ENCODE peak calls at places on chromosomes 11 and 22, in nine cellular contexts. V, J, R, Y, S, F, D, G and N are unnamed samples.

GRCh38 chr11:11143849-11144248 is 209.2 kb downstream of the CSNK2A3 start:
- DNase-seq in V (no peak), J (no peak), R (no peak), Y (no peak), S (no peak), F (no peak), D (no peak), G (no peak), N (no peak)

GRCh38 chr11:125770583-125770982 is 8.0 kb downstream of the PATE2 start:
- DNase-seq in V (no peak), J (no peak), R (no peak), Y (no peak), S (no peak), F (no peak), D (no peak), G (no peak), N (no peak)

GRCh38 chr11:48193876-48194275 is 22.7 kb upstream of the OR4B1 start:
- DNase-seq in V (no peak), J (no peak), R (no peak), Y (no peak), S (no peak), F (no peak), D (no peak), G (no peak), N (peak)

GRCh38 chr11:66863428-66864125 is 6.7 kb downstream of the LRFN4 start:
- DNase-seq in V (no peak), J (no peak), R (peak), Y (no peak), S (no peak), F (no peak), D (no peak), G (no peak), N (no peak)

GRCh38 chr22:49525366-49525765 is 302.3 kb downstream of the BRD1 start:
- DNase-seq in V (no peak), J (no peak), R (no peak), Y (no peak), S (no peak), F (no peak), D (no peak), G (no peak), N (no peak)

GRCh38 chr11:9777525-9777924 is 113.6 kb downstream of the SWAP70 start:
- DNase-seq in V (no peak), J (no peak), R (no peak), Y (no peak), S (no peak), F (no peak), D (no peak), G (no peak), N (no peak)

GRCh38 chr11:57083641-57084385 is 95.1 kb downstream of the OR5AK2 start:
- DNase-seq in V (no peak), J (no peak), R (no peak), Y (no peak), S (no peak), F (no peak), D (no peak), G (no peak), N (no peak)

GRCh38 chr11:86589856-86590589 is 82.4 kb downstream of the ME3 start:
- DNase-seq in V (no peak), J (no peak), R (no peak), Y (no peak), S (no peak), F (no peak), D (no peak), G (no peak), N (no peak)

GRCh38 chr22:44795701-44796630 is 43.6 kb downstream of the ARHGAP8 start:
- DNase-seq in V (no peak), J (no peak), R (peak), Y (no peak), S (no peak), F (no peak), D (no peak), G (no peak), N (no peak)

GRCh38 chr11:104956528-104956927 is 11.8 kb downstream of the CASP4 start:
- DNase-seq in V (no peak), J (no peak), R (no peak), Y (no peak), S (no peak), F (no peak), D (peak), G (no peak), N (no peak)

GRCh38 chr11:13010737-13011342 is 1.7 kb downstream of the RASSF10 start:
- DNase-seq in V (no peak), J (peak), R (peak), Y (no peak), S (no peak), F (no peak), D (peak), G (no peak), N (no peak)

GRCh38 chr11:129286813-129287212 is 88.8 kb upstream of the BARX2 start:
- DNase-seq in V (no peak), J (no peak), R (no peak), Y (no peak), S (no peak), F (no peak), D (no peak), G (no peak), N (no peak)

GRCh38 chr11:6611092-6612007 is 666 bp downstream of the TAF10 start:
- DNase-seq in V (peak), J (peak), R (peak), Y (no peak), S (peak), F (peak), D (peak), G (peak), N (no peak)

GRCh38 chr22:28600546-28601143 is 79.0 kb downstream of the TTC28 start:
- DNase-seq in V (no peak), J (no peak), R (no peak), Y (no peak), S (no peak), F (no peak), D (peak), G (no peak), N (peak)

GRCh38 chr11:114134870-114135269 is 75.4 kb downstream of the ZBTB16 start:
- DNase-seq in V (no peak), J (no peak), R (no peak), Y (no peak), S (no peak), F (no peak), D (peak), G (no peak), N (no peak)

GRCh38 chr22:42909363-42910058 is 52.4 kb upstream of the ARFGAP3 start:
- DNase-seq in V (no peak), J (no peak), R (no peak), Y (no peak), S (no peak), F (no peak), D (no peak), G (no peak), N (no peak)

GRCh38 chr22:35622132-35622913 is 5.2 kb upstream of the MB start:
- DNase-seq in V (peak), J (peak), R (peak), Y (no peak), S (peak), F (no peak), D (no peak), G (peak), N (no peak)

GRCh38 chr11:67352546-67353316 is 615 bp downstream of the POLD4 start:
- DNase-seq in V (peak), J (peak), R (peak), Y (no peak), S (peak), F (peak), D (no peak), G (peak), N (no peak)

GRCh38 chr22:46830841-46831240 is 68.4 kb downstream of the TBC1D22A start:
- DNase-seq in V (no peak), J (no peak), R (no peak), Y (no peak), S (no peak), F (no peak), D (no peak), G (no peak), N (no peak)

GRCh38 chr22:46815896-46816721 is 53.7 kb downstream of the TBC1D22A start:
- DNase-seq in V (no peak), J (peak), R (peak), Y (no peak), S (no peak), F (no peak), D (peak), G (no peak), N (no peak)

GRCh38 chr11:61913699-61914395 is 3.5 kb downstream of the RAB3IL1 start:
- DNase-seq in V (peak), J (no peak), R (no peak), Y (no peak), S (peak), F (no peak), D (no peak), G (no peak), N (no peak)

GRCh38 chr22:49099496-49100124 is 728.1 kb downstream of the BRD1 start:
- DNase-seq in V (no peak), J (no peak), R (peak), Y (no peak), S (no peak), F (no peak), D (no peak), G (no peak), N (no peak)

GRCh38 chr11:70400643-70401042 is 2.3 kb downstream of the CTTN start:
- DNase-seq in V (no peak), J (no peak), R (no peak), Y (no peak), S (no peak), F (no peak), D (no peak), G (no peak), N (no peak)

GRCh38 chr22:45218974-45219373 is 21.7 kb downstream of the KIAA0930 start:
- DNase-seq in V (no peak), J (no peak), R (no peak), Y (no peak), S (no peak), F (no peak), D (no peak), G (no peak), N (no peak)

GRCh38 chr11:24386551-24387404 is 110.1 kb upstream of the LUZP2 start:
- DNase-seq in V (no peak), J (no peak), R (no peak), Y (no peak), S (no peak), F (no peak), D (peak), G (no peak), N (peak)

GRCh38 chr22:46240917-46241316 is 9.2 kb downstream of the CDPF1 start:
- DNase-seq in V (peak), J (no peak), R (no peak), Y (no peak), S (no peak), F (no peak), D (no peak), G (no peak), N (no peak)

GRCh38 chr11:44258190-44258489 is 51.8 kb downstream of the ALX4 start:
- DNase-seq in V (no peak), J (no peak), R (no peak), Y (no peak), S (no peak), F (no peak), D (peak), G (no peak), N (no peak)

GRCh38 chr11:6413791-6414231 is 5.1 kb downstream of the APBB1 start:
- DNase-seq in V (no peak), J (no peak), R (no peak), Y (no peak), S (no peak), F (no peak), D (no peak), G (no peak), N (no peak)

GRCh38 chr11:117932426-117932825 is 3.2 kb upstream of the TMPRSS13 start:
- DNase-seq in V (peak), J (no peak), R (peak), Y (no peak), S (peak), F (no peak), D (no peak), G (no peak), N (no peak)

GRCh38 chr11:122155765-122156527 is 39.9 kb upstream of the BLID start:
- DNase-seq in V (no peak), J (no peak), R (no peak), Y (no peak), S (no peak), F (no peak), D (peak), G (no peak), N (no peak)

GRCh38 chr22:45903355-45904149 is 73.4 kb downstream of the WNT7B start:
- DNase-seq in V (no peak), J (peak), R (no peak), Y (no peak), S (no peak), F (no peak), D (peak), G (no peak), N (peak)

GRCh38 chr11:2927851-2928604 is 1.2 kb downstream of the PHLDA2 start:
- DNase-seq in V (no peak), J (no peak), R (peak), Y (no peak), S (no peak), F (no peak), D (peak), G (peak), N (no peak)

GRCh38 chr22:40723396-40723933 is 44.2 kb downstream of the MCHR1 start:
- DNase-seq in V (no peak), J (no peak), R (peak), Y (no peak), S (no peak), F (no peak), D (no peak), G (no peak), N (no peak)

GRCh38 chr22:40728731-40729189 is 49.5 kb downstream of the MCHR1 start:
- DNase-seq in V (peak), J (no peak), R (no peak), Y (no peak), S (no peak), F (no peak), D (peak), G (no peak), N (no peak)

GRCh38 chr22:40729284-40729683 is 50.0 kb downstream of the MCHR1 start:
- DNase-seq in V (no peak), J (no peak), R (no peak), Y (no peak), S (no peak), F (no peak), D (no peak), G (no peak), N (no peak)

GRCh38 chr22:40732996-40733292 is 53.7 kb downstream of the MCHR1 start:
- DNase-seq in V (no peak), J (no peak), R (no peak), Y (no peak), S (no peak), F (no peak), D (no peak), G (no peak), N (no peak)

GRCh38 chr22:40727607-40728325 is 48.5 kb downstream of the MCHR1 start:
- DNase-seq in V (no peak), J (no peak), R (no peak), Y (no peak), S (no peak), F (no peak), D (no peak), G (no peak), N (no peak)
- H3K27ac ChIP-seq in V (no peak), J (no peak), R (no peak), Y (no peak), S (no peak), F (no peak), D (no peak), G (no peak), N (no peak)

DNA sequence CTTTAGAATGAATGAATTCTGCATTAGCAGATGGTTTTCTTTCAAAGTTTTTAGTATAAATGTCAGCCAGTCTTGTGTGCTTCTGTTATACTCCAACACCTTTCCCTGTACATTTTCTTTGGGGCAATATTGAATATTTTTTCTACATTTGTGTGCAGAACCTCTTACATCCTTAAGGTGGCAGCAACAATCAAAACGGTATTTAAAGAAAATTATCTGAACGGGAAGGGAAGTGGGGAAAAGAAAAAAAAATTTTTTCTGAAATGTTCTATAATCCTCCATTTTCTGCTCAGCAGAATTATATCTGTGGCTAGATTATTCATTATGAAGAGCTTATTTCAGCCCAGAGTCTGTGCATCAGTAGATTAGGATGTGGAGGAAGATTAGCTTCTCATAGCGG is 347.3 kb upstream of the RAG2 start:
- DNase-seq in V (no peak), J (no peak), R (no peak), Y (no peak), S (no peak), F (no peak), D (peak), G (no peak), N (no peak)
- TF ChIP-seq CTCF in V (peak), J (peak), R (no peak), Y (no peak), S (no peak), F (no peak), D (peak), G (peak), N (peak)

GRCh38 chr11:14267861-14268635 is 90.9 kb downstream of the RRAS2 start:
- DNase-seq in V (no peak), J (no peak), R (no peak), Y (no peak), S (no peak), F (no peak), D (no peak), G (no peak), N (no peak)

GRCh38 chr11:14269956-14270355 is 89.0 kb downstream of the RRAS2 start:
- DNase-seq in V (no peak), J (no peak), R (no peak), Y (no peak), S (no peak), F (no peak), D (no peak), G (no peak), N (no peak)

GRCh38 chr11:14273885-14274284 is 85.1 kb downstream of the RRAS2 start:
- DNase-seq in V (no peak), J (no peak), R (no peak), Y (no peak), S (no peak), F (no peak), D (no peak), G (no peak), N (no peak)

GRCh38 chr11:14275081-14275480 is 83.9 kb downstream of the RRAS2 start:
- DNase-seq in V (no peak), J (no peak), R (no peak), Y (no peak), S (no peak), F (no peak), D (peak), G (no peak), N (no peak)

GRCh38 chr11:14270690-14271542 is 88.1 kb downstream of the RRAS2 start:
- DNase-seq in V (no peak), J (no peak), R (no peak), Y (no peak), S (no peak), F (no peak), D (no peak), G (no peak), N (no peak)
- H3K4me3 ChIP-seq in V (no peak), J (no peak), R (no peak), Y (no peak), S (no peak), F (no peak), D (no peak), G (no peak), N (no peak)

GRCh38 chr11:23112987-23113886 is 253.0 kb upstream of the CCDC179 start:
- DNase-seq in V (peak), J (peak), R (no peak), Y (no peak), S (no peak), F (no peak), D (peak), G (no peak), N (no peak)

GRCh38 chr11:23112390-23112789 is 252.1 kb upstream of the CCDC179 start:
- DNase-seq in V (no peak), J (no peak), R (no peak), Y (no peak), S (no peak), F (no peak), D (no peak), G (no peak), N (no peak)

GRCh38 chr11:23113887-23114216 is 253.6 kb upstream of the CCDC179 start:
- DNase-seq in V (no peak), J (no peak), R (no peak), Y (no peak), S (no peak), F (no peak), D (no peak), G (no peak), N (no peak)
- H3K27ac ChIP-seq in V (no peak), J (no peak), R (no peak), Y (no peak), S (no peak), F (no peak), D (no peak), G (no peak), N (no peak)

DNA sequence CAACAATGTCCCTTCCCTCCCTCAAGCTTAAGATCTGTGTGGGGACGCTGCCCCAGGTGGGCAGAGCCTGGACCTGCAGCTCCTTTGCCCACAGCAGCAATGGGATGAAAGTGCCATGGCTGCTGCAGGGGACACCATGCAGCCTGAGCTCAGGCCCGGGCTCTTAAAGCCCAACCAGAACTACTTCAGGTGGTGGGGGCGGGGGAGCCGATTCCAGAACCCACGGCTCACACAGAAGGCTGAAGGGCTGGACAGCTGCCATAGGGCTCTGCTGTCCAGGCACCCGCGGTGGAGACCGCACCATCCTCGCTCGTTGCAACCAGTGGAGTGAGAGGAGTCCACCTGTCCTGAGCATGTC is 12.5 kb downstream of the CHID1 start:
- DNase-seq in V (no peak), J (no peak), R (no peak), Y (no peak), S (no peak), F (no peak), D (peak), G (no peak), N (no peak)
- TF ChIP-seq CTCF in V (no peak), J (no peak), R (no peak), Y (no peak), S (no peak), F (no peak), D (peak), G (peak), N (peak)

GRCh38 chr22:37427711-37428635 is 694 bp upstream of the ELFN2 start:
- DNase-seq in V (no peak), J (no peak), R (no peak), Y (no peak), S (no peak), F (no peak), D (no peak), G (no peak), N (no peak)
- H3K4me3 ChIP-seq in V (peak), J (peak), R (no peak), Y (peak), S (peak), F (no peak), D (peak), G (peak), N (peak)

GRCh38 chr11:76663912-76664440 is 6.6 kb downstream of the LRRC32 start:
- DNase-seq in V (peak), J (no peak), R (peak), Y (no peak), S (peak), F (no peak), D (no peak), G (no peak), N (no peak)
- H3K27ac ChIP-seq in V (peak), J (no peak), R (no peak), Y (no peak), S (no peak), F (no peak), D (no peak), G (peak), N (no peak)